ENCODE peak calls at places on chromosomes 3 and 15, in seven cellular contexts. P, X, Q, S, T, O and U are unnamed samples.

GRCh38 chr3:165185707-165186327 is 10.4 kb downstream of the SLITRK3 start:
- DNase-seq in T (peak), S (peak), X (peak), O (peak), Q (peak), P (no peak), U (peak)

GRCh38 chr15:71538181-71538580 is 272.2 kb upstream of the NR2E3 start:
- DNase-seq in O (no peak), P (no peak), T (no peak), X (no peak), Q (no peak), S (no peak), U (no peak)

GRCh38 chr15:32651229-32651837 is 9.8 kb downstream of the SCG5 start:
- DNase-seq in Q (peak), P (no peak), X (peak), T (peak), S (peak), O (peak), U (peak)

GRCh38 chr3:173371848-173372487 is 25.6 kb upstream of the NLGN1 start:
- DNase-seq in O (peak), T (peak), Q (peak), P (no peak), S (no peak), X (no peak), U (peak)

GRCh38 chr15:35907507-35907906 is 361.5 kb upstream of the DPH6 start:
- DNase-seq in T (no peak), Q (no peak), S (no peak), P (no peak), X (no peak), O (no peak), U (no peak)

GRCh38 chr3:149342413-149343340 is 9.2 kb upstream of the TM4SF18 start:
- DNase-seq in Q (no peak), X (no peak), O (no peak), T (no peak), P (no peak), S (no peak), U (no peak)

GRCh38 chr3:52248816-52249547 is 3.4 kb downstream of the PPM1M start:
- DNase-seq in P (no peak), S (no peak), Q (no peak), T (no peak), X (no peak), O (no peak), U (no peak)

GRCh38 chr3:179768080-179768479 is 115.2 kb downstream of the USP13 start:
- DNase-seq in O (peak), S (peak), T (peak), P (no peak), X (peak), Q (peak), U (peak)

GRCh38 chr3:44206862-44207652 is 34.6 kb upstream of the TOPAZ1 start:
- DNase-seq in X (no peak), O (no peak), T (no peak), P (no peak), Q (no peak), S (no peak), U (no peak)

GRCh38 chr3:10437995-10438901 is 67.1 kb downstream of the ATP2B2 start:
- DNase-seq in T (no peak), O (peak), Q (no peak), X (peak), S (no peak), P (no peak), U (no peak)